ENCODE peak calls at places on chromosomes 6 and 20, in four cellular contexts. W is H1, I is GM12878, V is HepG2. U is an unnamed sample. For H3K36me3, the result is how much of the 10 kb centered on the place peaks cover.

GRCh38 chr6:7580927-7581618 is 8.9 kb upstream of the SNRNP48 start:
- DNase-seq in W (no peak), I (no peak), V (peak), U (no peak)

GRCh38 chr20:14764511-14765369 is 427.3 kb upstream of the FLRT3 start:
- DNase-seq in W (no peak), I (no peak), V (no peak), U (no peak)

GRCh38 chr6:53250761-53251672 is 97.7 kb downstream of the ELOVL5 start:
- DNase-seq in W (no peak), I (no peak), V (no peak), U (no peak)

GRCh38 chr6:149233056-149233715 is 84.3 kb upstream of the TAB2 start:
- DNase-seq in W (no peak), I (no peak), V (peak), U (no peak)

GRCh38 chr6:44041461-44042260 is 85.6 kb downstream of the MRPL14 start:
- DNase-seq in W (peak), I (no peak), V (no peak), U (peak)

GRCh38 chr6:111646942-111647341 is 41.3 kb upstream of the TRAF3IP2 start:
- DNase-seq in W (no peak), I (no peak), V (no peak), U (no peak)

GRCh38 chr6:14254505-14254904 is 136.9 kb downstream of the CD83 start:
- DNase-seq in W (no peak), I (peak), V (no peak), U (no peak)

GRCh38 chr20:36950432-36951197 is 893 bp downstream of the SAMHD1 start:
- DNase-seq in W (no peak), I (no peak), V (no peak), U (no peak)

GRCh38 chr6:51468704-51469103 is 618.7 kb downstream of the PKHD1 start:
- DNase-seq in W (no peak), I (no peak), V (no peak), U (no peak)

GRCh38 chr6:100099189-100100074 is 105.4 kb upstream of the MCHR2 start:
- DNase-seq in W (no peak), I (no peak), V (peak), U (no peak)

GRCh38 chr20:33278700-33279099 is 4.3 kb upstream of the BPIFB1 start:
- DNase-seq in W (no peak), I (no peak), V (no peak), U (no peak)

GRCh38 chr20:24838551-24839530 is 110.2 kb upstream of the CST7 start:
- DNase-seq in W (no peak), I (peak), V (no peak), U (no peak)

GRCh38 chr6:165468836-165469235 is 159.4 kb upstream of the C6orf118 start:
- DNase-seq in W (no peak), I (no peak), V (no peak), U (no peak)

GRCh38 chr20:18001131-18001921 is 32.5 kb downstream of the MGME1 start:
- DNase-seq in W (no peak), I (no peak), V (peak), U (no peak)

GRCh38 chr6:107600936-107601335 is 111.0 kb downstream of the SOBP start:
- DNase-seq in W (no peak), I (no peak), V (peak), U (no peak)

GRCh38 chr6:71621918-71622519 is 264.3 kb upstream of the RIMS1 start:
- DNase-seq in W (no peak), I (no peak), V (peak), U (no peak)

GRCh38 chr6:56168601-56169000 is 78.8 kb downstream of the COL21A1 start:
- DNase-seq in W (no peak), I (no peak), V (no peak), U (no peak)

GRCh38 chr6:110949679-110950285 is 8.7 kb upstream of the GTF3C6 start:
- DNase-seq in W (no peak), I (no peak), V (no peak), U (no peak)

GRCh38 chr20:62770916-62771315 is 25.4 kb upstream of the MRGBP start:
- DNase-seq in W (no peak), I (no peak), V (no peak), U (no peak)

GRCh38 chr20:1835531-1835930 is 59.7 kb upstream of the SIRPA start:
- DNase-seq in W (no peak), I (no peak), V (no peak), U (no peak)

GRCh38 chr20:13610205-13610604 is 28.5 kb downstream of the TASP1 start:
- DNase-seq in W (no peak), I (no peak), V (peak), U (no peak)

GRCh38 chr20:45538209-45538798 is 978 bp downstream of the WFDC6 start:
- DNase-seq in W (no peak), I (no peak), V (no peak), U (peak)

GRCh38 chr6:166007349-166008263 is 160.0 kb downstream of the TBXT start:
- DNase-seq in W (no peak), I (no peak), V (no peak), U (no peak)

GRCh38 chr6:121590438-121590837 is 155.0 kb downstream of the GJA1 start:
- DNase-seq in W (no peak), I (no peak), V (no peak), U (no peak)

GRCh38 chr6:135087403-135087802 is 32.8 kb upstream of the HBS1L start:
- DNase-seq in W (no peak), I (no peak), V (peak), U (no peak)

GRCh38 chr6:101800598-101800997 is 407.1 kb downstream of the GRIK2 start:
- DNase-seq in W (no peak), I (no peak), V (no peak), U (no peak)

DNA sequence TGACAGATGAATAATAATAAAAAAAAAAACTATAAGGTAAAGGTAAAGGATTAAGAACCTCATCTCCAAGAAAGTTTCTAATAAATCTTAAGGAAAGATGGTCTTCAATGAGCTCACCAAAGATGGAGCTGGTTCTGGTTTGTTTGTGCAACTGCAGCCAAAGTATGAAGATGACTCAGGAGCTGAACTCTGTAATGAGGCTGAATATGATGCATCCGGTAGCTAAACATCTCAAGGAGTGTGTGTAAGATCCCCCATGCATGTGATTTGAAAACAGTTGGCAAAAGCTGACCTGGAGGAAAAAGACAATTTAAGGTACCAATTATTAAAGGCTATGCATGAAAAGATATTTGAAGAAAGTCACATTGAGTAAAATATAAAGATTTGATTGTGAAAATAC is 25.1 kb downstream of the MED23 start:
- DNase-seq in W (no peak), I (no peak), V (no peak), U (no peak)
- TF ChIP-seq SUZ12 in W (no peak), I (no peak), V (no peak), U (no peak)

GRCh38 chr6:31884528-31885035 is 5.8 kb upstream of the SLC44A4 start:
- DNase-seq in W (no peak), I (no peak), V (no peak), U (no peak)
- H3K36me3 ChIP-seq in W (half or more), I (under half), V (half or more), U (half or more)

DNA sequence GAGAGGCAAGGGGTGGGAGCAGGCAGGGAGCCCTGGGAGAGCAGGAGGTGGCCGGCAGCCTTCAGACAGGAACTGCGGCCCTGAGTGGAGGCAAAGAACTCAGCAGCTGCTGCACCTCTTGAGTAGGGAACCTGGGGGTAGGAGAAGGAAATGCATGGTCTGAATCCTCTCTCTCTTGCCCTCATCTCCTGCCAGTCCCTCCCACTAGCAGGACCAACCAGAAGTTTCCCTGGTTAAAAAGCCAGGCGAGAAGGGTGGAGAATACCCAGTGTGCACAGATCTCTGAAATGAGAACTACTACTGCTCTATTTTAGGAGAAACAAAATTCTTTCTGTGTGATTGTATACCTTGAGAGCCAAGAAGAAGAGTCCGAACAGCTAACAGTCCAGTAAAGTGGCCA is 25.4 kb downstream of the WRNIP1 start:
- DNase-seq in W (no peak), I (no peak), V (no peak), U (no peak)
- TF ChIP-seq SUZ12 in W (no peak), I (no peak), V (no peak), U (no peak)

GRCh38 chr6:75863001-75863400 is 114.0 kb downstream of the MYO6 start:
- DNase-seq in W (no peak), I (no peak), V (no peak), U (no peak)
- H3K36me3 ChIP-seq in W (under half), I (under half), V (under half), U (under half)

DNA sequence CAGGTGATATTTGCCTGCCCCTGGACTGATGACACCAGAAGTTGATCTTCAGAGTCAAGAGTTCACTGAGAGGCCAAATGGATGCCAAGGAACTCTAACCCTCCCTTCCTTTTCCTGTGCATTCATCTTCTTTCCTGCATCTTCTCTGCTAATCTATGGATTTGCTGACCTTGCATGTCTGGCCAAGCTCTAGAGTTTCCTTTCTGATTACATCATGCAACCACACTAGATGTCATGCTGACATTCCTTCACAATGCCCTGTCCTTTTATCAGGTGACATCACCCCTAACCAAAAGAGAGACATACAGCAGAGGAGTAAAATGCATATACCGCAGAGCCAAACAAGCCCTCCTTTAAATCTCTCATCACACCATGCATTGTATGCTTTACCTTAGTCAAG is 487.6 kb downstream of the TFAP2A start:
- DNase-seq in W (no peak), I (no peak), V (no peak), U (no peak)
- TF ChIP-seq SUZ12 in W (no peak), I (no peak), V (no peak), U (no peak)

GRCh38 chr6:152136449-152136825 is 329.0 kb downstream of the ESR1 start:
- DNase-seq in W (no peak), I (no peak), V (no peak), U (no peak)
- H3K36me3 ChIP-seq in W (under half), I (under half), V (under half), U (under half)

U was measured in NT2/D1.